ENCODE peak calls at places on chromosomes 1 and 21, in four cellular contexts. D is activated CD4-positive, alpha-beta T cell treated with anti-CD3 and anti-CD28 coated beads, Interleukin-2, amount 50 U/mL, for 24 hours; N is GM12892; E is Calu3. I is an unnamed sample.

GRCh38 chr1:96481410-96481809 is 240.2 kb upstream of the PTBP2 start:
- DNase-seq in E (no peak), N (no peak), D (no peak), I (no peak)

GRCh38 chr1:88684482-88685238 is 587 bp downstream of the PKN2 start:
- DNase-seq in E (peak; percentile 77), N (peak; percentile 38), D (peak; percentile 44), I (peak; percentile 52)

GRCh38 chr1:50454911-50455310 is 31.7 kb upstream of the DMRTA2 start:
- DNase-seq in E (no peak), N (no peak), D (no peak), I (no peak)

GRCh38 chr1:231351816-231352215 is 13.7 kb downstream of the SPRTN start:
- DNase-seq in N (no peak), E (no peak), D (no peak), I (no peak)

GRCh38 chr1:235675152-235675890 is 25.7 kb upstream of the GNG4 start:
- DNase-seq in E (no peak), D (no peak), N (no peak), I (peak; percentile 48)

GRCh38 chr1:90007979-90008404 is 13.1 kb downstream of the ZNF326 start:
- DNase-seq in D (no peak), N (no peak), E (no peak), I (peak; percentile 44)

GRCh38 chr1:228304766-228305395 is 97.0 kb downstream of the OBSCN start:
- DNase-seq in N (no peak), D (no peak), E (no peak), I (no peak)

GRCh38 chr21:29403922-29404538 is 105.3 kb downstream of the BACH1 start:
- DNase-seq in N (no peak), D (no peak), E (no peak), I (no peak)

GRCh38 chr21:34187935-34188334 is 114.6 kb downstream of the MRPS6 start:
- DNase-seq in E (no peak), N (no peak), D (no peak), I (no peak)

GRCh38 chr1:153945795-153946621 is 510 bp downstream of the DENND4B start:
- DNase-seq in D (peak; percentile 51), E (peak; percentile 68), N (peak; percentile 95), I (peak; percentile 75)

GRCh38 chr1:162892916-162893714 is 32.1 kb upstream of the CCDC190 start:
- DNase-seq in D (no peak), N (no peak), E (no peak), I (peak; percentile 84)

GRCh38 chr1:224506141-224506814 is 71.7 kb upstream of the WDR26 start:
- DNase-seq in D (no peak), N (no peak), E (no peak), I (no peak)

GRCh38 chr1:110412576-110412975 is 5.1 kb upstream of the LAMTOR5 start:
- DNase-seq in D (peak; percentile 54), E (peak; percentile 72), N (peak; percentile 38), I (peak; percentile 85)

GRCh38 chr1:217253351-217253750 is 377.5 kb downstream of the GPATCH2 start:
- DNase-seq in E (no peak), D (no peak), N (no peak), I (no peak)

GRCh38 chr1:20964540-20965484 is 177.7 kb upstream of the HP1BP3 start:
- DNase-seq in D (no peak), E (no peak), N (peak; percentile 19), I (peak; percentile 18)

GRCh38 chr1:159921700-159922498 is 3.4 kb downstream of the TAGLN2 start:
- DNase-seq in E (peak; percentile 31), N (no peak), D (no peak), I (no peak)

GRCh38 chr21:35198004-35198403 is 148.9 kb upstream of the RUNX1 start:
- DNase-seq in E (peak; percentile 33), N (no peak), D (no peak), I (peak; percentile 88)

I was measured in choroid plexus epithelial cell.